ENCODE peak calls at places on chromosomes 11 and 22, in four cellular contexts. Y, B, H and F are unnamed samples.

GRCh38 chr11:28566643-28567042 is 458.5 kb downstream of the METTL15 start:
- DNase-seq in Y (peak), H (peak), B (peak), F (peak)

GRCh38 chr11:57777969-57778317 is 16.3 kb downstream of the CTNND1 start:
- DNase-seq in B (no peak), H (no peak), Y (peak), F (peak)

GRCh38 chr22:26763633-26764295 is 106.4 kb downstream of the MIAT start:
- DNase-seq in B (no peak), Y (no peak), H (no peak), F (no peak)

GRCh38 chr11:27469333-27469680 is 3.3 kb downstream of the LGR4 start:
- DNase-seq in Y (no peak), H (no peak), B (no peak), F (no peak)

GRCh38 chr11:36091256-36091811 is 147.5 kb downstream of the LDLRAD3 start:
- DNase-seq in Y (no peak), B (no peak), H (no peak), F (no peak)

GRCh38 chr11:10322830-10323792 is 18.2 kb downstream of the ADM start:
- DNase-seq in H (peak), B (no peak), Y (peak), F (peak)

GRCh38 chr11:66204412-66204811 is 64.0 kb upstream of the RAB1B start:
- DNase-seq in B (no peak), Y (no peak), H (no peak), F (no peak)

GRCh38 chr22:36331912-36332622 is 55.7 kb downstream of the MYH9 start:
- DNase-seq in Y (peak), B (peak), H (peak), F (peak)

GRCh38 chr11:119793335-119793984 is 64.5 kb upstream of the NECTIN1 start:
- DNase-seq in Y (no peak), B (peak), H (no peak), F (no peak)

GRCh38 chr11:67117667-67118058 is 1.4 kb upstream of the KDM2A start:
- DNase-seq in Y (peak), B (peak), H (peak), F (peak)

GRCh38 chr11:19345848-19346681 is 105.3 kb upstream of the E2F8 start:
- DNase-seq in Y (no peak), B (peak), H (no peak), F (peak)

GRCh38 chr11:116714902-116715301 is 57.9 kb downstream of the BUD13 start:
- DNase-seq in Y (no peak), B (no peak), H (no peak), F (no peak)

GRCh38 chr11:134039726-134040385 is 29.0 kb upstream of the JAM3 start:
- DNase-seq in B (peak), Y (no peak), H (no peak), F (no peak)

GRCh38 chr11:134037093-134037908 is 31.6 kb upstream of the JAM3 start:
- DNase-seq in Y (peak), B (peak), H (peak), F (peak)

GRCh38 chr11:134041349-134041748 is 27.5 kb upstream of the JAM3 start:
- DNase-seq in H (no peak), Y (no peak), B (no peak), F (no peak)

GRCh38 chr11:134040386-134041297 is 28.2 kb upstream of the JAM3 start:
- DNase-seq in B (peak), Y (no peak), H (peak), F (no peak)

GRCh38 chr11:134038897-134039470 is 29.9 kb upstream of the JAM3 start:
- DNase-seq in B (no peak), H (no peak), Y (no peak), F (no peak)
- H3K27ac ChIP-seq in B (peak), H (peak), Y (no peak), F (no peak)

GRCh38 chr11:75317446-75318122 is 33.9 kb downstream of the ARRB1 start:
- DNase-seq in B (no peak), H (no peak), Y (no peak), F (no peak)

GRCh38 chr11:75320643-75321042 is 30.8 kb downstream of the ARRB1 start:
- DNase-seq in Y (no peak), H (no peak), B (no peak), F (peak)

GRCh38 chr11:75315439-75315805 is 36.0 kb downstream of the ARRB1 start:
- DNase-seq in B (no peak), H (no peak), Y (no peak), F (no peak)

GRCh38 chr11:75320046-75320618 is 31.3 kb downstream of the ARRB1 start:
- DNase-seq in Y (no peak), H (no peak), B (no peak), F (no peak)

GRCh38 chr11:75319035-75319877 is 32.2 kb downstream of the ARRB1 start:
- DNase-seq in B (no peak), Y (peak), H (no peak), F (peak)
- H3K27ac ChIP-seq in B (peak), Y (peak), H (no peak), F (peak)

DNA sequence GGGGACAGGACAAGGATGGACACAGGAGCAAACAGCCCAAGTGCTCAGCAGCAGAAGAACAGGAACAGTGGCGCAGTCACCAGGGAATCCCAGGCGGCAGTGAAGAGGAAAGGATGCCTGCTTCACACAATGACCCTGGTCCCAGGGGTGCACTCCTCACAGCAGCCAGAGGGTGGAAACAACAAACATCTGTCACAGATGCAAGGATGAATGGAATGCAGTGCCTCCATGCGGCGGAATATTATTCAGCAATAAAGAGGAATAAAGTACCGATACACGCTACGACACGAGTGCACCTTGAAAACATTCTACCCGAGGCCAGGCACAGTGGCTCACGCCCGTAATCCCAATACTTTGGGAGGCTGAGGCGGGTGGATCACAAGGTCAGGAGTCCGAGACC is 12.7 kb downstream of the CSNK1E start:
- DNase-seq in H (no peak), Y (no peak), B (no peak), F (no peak)
- H3K27ac ChIP-seq in H (no peak), Y (no peak), B (peak), F (peak)

GRCh38 chr11:5241461-5241860 is 7.2 kb upstream of the HBD start:
- DNase-seq in B (no peak), H (no peak), Y (no peak), F (no peak)
- H3K27ac ChIP-seq in B (no peak), H (no peak), Y (no peak), F (no peak)

DNA sequence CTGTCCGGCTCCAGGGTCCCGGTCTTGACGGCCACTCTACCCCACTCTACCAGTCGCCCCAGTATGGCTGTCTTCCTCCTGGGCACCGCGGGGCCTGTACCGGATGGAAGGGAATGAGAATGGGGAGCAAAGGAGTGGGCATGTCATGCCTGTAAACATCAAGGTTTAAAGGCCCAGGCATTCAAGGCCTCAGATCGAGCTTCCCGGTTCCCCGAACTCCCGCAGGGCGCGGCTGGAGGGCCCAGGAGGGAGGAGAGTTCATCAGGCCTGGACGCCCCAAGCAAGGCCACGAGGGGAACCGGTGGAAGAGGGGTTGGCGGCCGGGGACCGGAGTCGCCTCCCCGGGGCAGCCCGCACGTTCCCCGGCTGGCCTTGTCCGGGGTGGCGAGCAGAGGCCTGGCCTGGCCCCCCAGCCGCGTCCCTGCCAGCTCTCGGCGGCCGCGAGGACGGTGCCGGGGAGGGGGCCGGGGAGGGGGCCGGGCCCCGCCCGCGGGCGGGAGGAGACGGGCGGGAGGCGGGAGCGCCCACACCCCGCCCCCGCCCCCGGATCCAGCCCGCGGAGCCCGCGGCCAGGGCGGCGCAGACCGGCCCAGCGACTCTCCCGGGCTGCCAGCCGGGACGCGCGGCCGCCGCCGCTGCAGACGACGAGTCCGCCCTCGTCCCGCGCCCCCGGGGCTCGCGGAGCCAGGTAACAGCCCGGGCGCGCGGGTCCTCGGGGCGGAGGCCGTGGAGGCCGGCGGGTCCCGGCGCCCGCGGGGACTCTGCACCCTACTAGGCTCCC is at the start of gene CDC42EP1:
- DNase-seq in H (peak), B (no peak), Y (peak), F (peak)
- H3K27ac ChIP-seq in H (peak), B (peak), Y (peak), F (peak)